ENCODE peak calls at places on chromosomes 4 and X, in ten cellular contexts. D is psoas muscle, O is heart left ventricle, T is tibial artery, C is body of pancreas, G is ovary, Q is left lung, K is pancreas, R is A549, E is stomach. M is an unnamed sample. For H3K9me3, the result is how much of the 10 kb centered on the place peaks cover.

GRCh38 chr4:102541708-102542107 is 40.5 kb downstream of the NFKB1 start:
- DNase-seq in E (no peak), T (no peak), K (no peak), O (no peak), R (peak), G (no peak), Q (no peak), D (peak), C (no peak), M (no peak)

GRCh38 chrX:56786889-56787733 is 58.1 kb downstream of the NBDY start:
- DNase-seq in R (no peak), C (no peak), G (no peak), T (no peak), O (no peak), K (no peak), D (no peak), Q (no peak), E (peak), M (no peak)

GRCh38 chr4:127881565-127881869 is 824 bp downstream of the PLK4 start:
- DNase-seq in Q (no peak), R (no peak), G (no peak), K (no peak), E (no peak), D (no peak), O (no peak), T (no peak), C (no peak), M (no peak)

GRCh38 chrX:69153060-69153730 is 12.1 kb downstream of the PJA1 start:
- DNase-seq in G (peak), E (no peak), R (no peak), K (no peak), C (peak), D (no peak), Q (no peak), T (no peak), O (no peak), M (peak)

GRCh38 chr4:6523251-6523650 is 50.8 kb upstream of the PPP2R2C start:
- DNase-seq in C (no peak), T (no peak), D (no peak), G (no peak), R (peak), O (no peak), E (no peak), Q (no peak), K (no peak), M (no peak)

GRCh38 chrX:8233091-8233490 is 62.0 kb upstream of the VCX2 start:
- DNase-seq in E (no peak), C (no peak), R (no peak), T (no peak), K (no peak), G (no peak), O (no peak), D (no peak), Q (no peak), M (no peak)

GRCh38 chr4:56215901-56216300 is 171.4 kb downstream of the AASDH start:
- DNase-seq in Q (no peak), R (peak), C (peak), E (peak), G (no peak), K (no peak), T (no peak), O (no peak), D (no peak), M (peak)

GRCh38 chrX:96763608-96764007 is 79.0 kb downstream of the DIAPH2 start:
- DNase-seq in K (no peak), O (no peak), G (no peak), R (no peak), E (no peak), Q (no peak), C (no peak), T (no peak), D (no peak), M (no peak)

GRCh38 chrX:119503484-119503861 is 35.2 kb downstream of the SLC25A5 start:
- DNase-seq in O (no peak), G (no peak), T (peak), R (no peak), E (peak), C (peak), Q (no peak), D (no peak), K (peak), M (no peak)

GRCh38 chr4:100935090-100935489 is 412.2 kb downstream of the PPP3CA start:
- DNase-seq in O (no peak), E (no peak), G (no peak), Q (no peak), D (no peak), R (peak), K (no peak), T (no peak), C (no peak), M (no peak)

GRCh38 chr4:76459291-76459723 is 24.3 kb downstream of the SHROOM3 start:
- DNase-seq in R (peak), O (no peak), Q (no peak), C (peak), D (no peak), K (no peak), E (no peak), T (no peak), G (no peak), M (no peak)

GRCh38 chrX:74467656-74468055 is 46.4 kb downstream of the SLC16A2 start:
- DNase-seq in K (no peak), C (no peak), D (no peak), Q (no peak), T (no peak), E (no peak), O (no peak), G (no peak), R (no peak), M (no peak)

GRCh38 chr4:53706422-53707032 is 115.2 kb upstream of the LNX1 start:
- DNase-seq in T (no peak), R (peak), Q (no peak), E (no peak), K (no peak), C (peak), D (no peak), O (no peak), G (no peak), M (no peak)

GRCh38 chrX:37380920-37381319 is 31.8 kb downstream of the PRRG1 start:
- DNase-seq in K (no peak), E (no peak), O (no peak), D (no peak), Q (no peak), G (no peak), R (peak), C (peak), T (no peak), M (no peak)

GRCh38 chr4:186204103-186204559 is 12.8 kb downstream of the CYP4V2 start:
- DNase-seq in Q (no peak), O (no peak), C (peak), K (no peak), E (peak), R (no peak), T (no peak), G (no peak), D (no peak), M (peak)

GRCh38 chr4:15469402-15470148 is at the start of gene CC2D2A:
- DNase-seq in Q (no peak), E (no peak), K (no peak), C (peak), G (no peak), R (peak), O (no peak), D (no peak), T (no peak), M (no peak)

GRCh38 chrX:37060999-37061398 is 52.8 kb downstream of the FAM47C start:
- DNase-seq in R (peak), Q (no peak), C (peak), K (no peak), O (no peak), T (no peak), D (no peak), E (no peak), G (no peak), M (no peak)

GRCh38 chr4:139617702-139618490 is 47.7 kb upstream of the MGST2 start:
- DNase-seq in C (no peak), D (no peak), O (no peak), T (no peak), R (peak), K (no peak), G (no peak), E (no peak), Q (no peak), M (no peak)

GRCh38 chr4:47474799-47475198 is 10.3 kb upstream of the ATP10D start:
- DNase-seq in O (no peak), R (no peak), E (no peak), T (no peak), C (no peak), K (no peak), G (no peak), Q (no peak), D (no peak), M (no peak)

GRCh38 chr4:121736735-121737351 is 28.1 kb downstream of the SMIM43 start:
- DNase-seq in O (no peak), E (no peak), T (no peak), G (peak), C (peak), D (no peak), Q (no peak), R (peak), K (no peak), M (no peak)

GRCh38 chr4:6892190-6892908 is 17.3 kb upstream of the TBC1D14 start:
- DNase-seq in O (peak), Q (peak), K (no peak), D (peak), E (peak), G (peak), T (no peak), R (peak), C (peak), M (peak)

GRCh38 chr4:63618883-63619573 is 790.2 kb downstream of the TECRL start:
- DNase-seq in T (no peak), Q (no peak), G (no peak), O (no peak), D (no peak), R (no peak), C (no peak), E (no peak), K (no peak), M (no peak)

DNA sequence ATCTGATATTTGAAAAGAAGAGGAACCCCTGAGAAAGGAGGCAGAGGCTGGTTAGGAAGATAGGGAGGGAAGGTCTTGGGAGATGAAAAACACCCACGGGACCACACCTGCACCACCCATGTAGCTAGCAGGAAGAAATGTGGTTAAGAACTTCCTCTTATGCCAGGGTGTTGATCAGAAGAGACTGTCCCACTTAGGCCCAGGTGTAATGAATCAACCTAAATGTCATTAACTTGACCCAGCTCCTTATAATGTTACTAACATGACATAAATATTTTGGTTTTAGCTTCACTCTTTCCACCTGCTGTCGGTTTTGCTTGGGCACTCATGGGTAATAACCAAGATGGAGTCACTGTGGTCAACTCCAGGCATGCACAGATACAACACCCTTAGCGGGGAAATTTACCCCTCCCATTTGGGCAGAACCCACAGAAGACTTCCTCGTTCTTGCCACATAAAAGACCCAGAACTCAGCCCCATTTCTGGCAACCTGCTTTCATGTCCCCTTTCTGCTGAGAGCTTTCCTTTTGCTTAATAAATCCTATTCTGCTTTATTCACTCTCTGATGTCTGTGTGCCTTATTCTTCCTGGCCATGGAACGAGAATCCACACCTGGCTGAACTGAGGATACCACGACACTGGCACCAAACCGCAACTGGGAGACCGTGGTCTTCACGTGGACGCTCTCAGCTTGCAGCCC is 46.8 kb downstream of the ZNF141 start:
- DNase-seq in R (no peak), E (no peak), C (no peak), Q (no peak), G (no peak), D (no peak), O (no peak), T (no peak), K (no peak), M (no peak)
- H3K9me3 ChIP-seq in R (under half), E (half or more), C (half or more), Q (half or more), G (under half), D (half or more), O (half or more), T (under half), K (under half), M (half or more)

GRCh38 chr4:112947616-112948015 is 101.8 kb upstream of the ANK2 start:
- DNase-seq in G (no peak), T (no peak), O (no peak), C (no peak), R (no peak), Q (no peak), D (no peak), K (no peak), E (no peak), M (no peak)

GRCh38 chr4:112953295-112953694 is 96.2 kb upstream of the ANK2 start:
- DNase-seq in C (no peak), T (no peak), K (no peak), D (no peak), R (no peak), O (no peak), Q (no peak), G (no peak), E (no peak), M (no peak)

GRCh38 chr4:112956458-112956857 is 93.0 kb upstream of the ANK2 start:
- DNase-seq in G (no peak), O (no peak), D (no peak), R (no peak), E (no peak), C (no peak), Q (no peak), K (no peak), T (no peak), M (no peak)

GRCh38 chr4:112952301-112952700 is 97.2 kb upstream of the ANK2 start:
- DNase-seq in O (no peak), T (no peak), R (no peak), C (no peak), G (no peak), K (no peak), Q (no peak), D (no peak), E (no peak), M (no peak)

GRCh38 chr4:112951362-112951962 is 98.0 kb upstream of the ANK2 start:
- DNase-seq in D (no peak), C (no peak), E (no peak), Q (no peak), G (no peak), R (no peak), K (no peak), O (no peak), T (no peak), M (no peak)
- TF ChIP-seq CTCF in D (peak), C (peak), E (no peak), Q (peak), G (peak), R (peak), K (peak), O (peak), T (peak), M (peak)

DNA sequence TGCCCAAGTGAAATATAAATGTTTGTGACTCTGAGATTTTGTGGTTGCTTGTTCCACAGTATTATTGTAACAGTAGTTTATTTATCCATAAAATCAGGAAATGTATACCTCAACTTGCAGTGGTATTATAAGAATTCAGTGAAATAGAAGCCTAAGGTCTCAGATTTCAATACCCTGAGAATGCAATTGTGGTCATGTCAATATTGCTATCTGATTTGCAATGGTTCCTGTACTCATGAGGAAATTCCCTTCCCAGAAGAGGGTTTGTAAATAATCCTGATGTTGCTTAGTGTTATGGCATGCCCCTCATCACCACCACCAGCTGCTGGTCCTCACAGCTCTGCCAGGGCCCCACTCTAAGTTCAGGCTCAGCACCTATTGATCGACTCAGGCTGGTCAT is 67.8 kb downstream of the SLC34A2 start:
- DNase-seq in E (peak), T (no peak), D (no peak), C (no peak), Q (no peak), G (no peak), O (no peak), R (no peak), K (no peak), M (no peak)
- H3K9me3 ChIP-seq in E (under half), T (under half), D (under half), C (under half), Q (under half), G (under half), O (under half), R (under half), K (under half), M (under half)

GRCh38 chr4:8895295-8895694 is 23.7 kb upstream of the HMX1 start:
- DNase-seq in G (no peak), E (no peak), O (no peak), Q (peak), K (no peak), C (no peak), R (no peak), T (no peak), D (no peak), M (no peak)
- TF ChIP-seq CTCF in G (no peak), E (no peak), O (no peak), Q (no peak), K (no peak), C (no peak), R (no peak), T (no peak), D (no peak), M (no peak)

GRCh38 chrX:148732743-148733142 is 232.3 kb downstream of the AFF2 start:
- DNase-seq in G (no peak), Q (no peak), C (no peak), D (no peak), E (no peak), O (no peak), T (no peak), R (no peak), K (no peak), M (no peak)
- H3K9me3 ChIP-seq in G (under half), Q (under half), C (under half), D (under half), E (under half), O (under half), T (under half), R (under half), K (under half), M (under half)

GRCh38 chr4:46270986-46271596 is 118.8 kb downstream of the GABRA2 start:
- DNase-seq in G (no peak), Q (no peak), E (no peak), O (no peak), K (no peak), T (no peak), R (peak), D (no peak), C (no peak), M (no peak)
- TF ChIP-seq CTCF in G (no peak), Q (peak), E (no peak), O (peak), K (no peak), T (no peak), R (no peak), D (peak), C (peak), M (no peak)

GRCh38 chr4:107586321-107586720 is 133.7 kb downstream of the PAPSS1 start:
- DNase-seq in T (no peak), G (no peak), R (no peak), D (no peak), Q (no peak), O (no peak), K (no peak), C (no peak), E (no peak), M (no peak)
- H3K9me3 ChIP-seq in T (under half), G (under half), R (under half), D (under half), Q (half or more), O (under half), K (under half), C (under half), E (half or more), M (under half)

GRCh38 chr4:111937368-111937767 is 207.9 kb upstream of the FAM241A start:
- DNase-seq in G (no peak), K (no peak), C (no peak), Q (no peak), O (no peak), T (no peak), R (peak), E (no peak), D (no peak), M (no peak)
- TF ChIP-seq CTCF in G (no peak), K (no peak), C (no peak), Q (no peak), O (no peak), T (no peak), R (peak), E (no peak), D (no peak), M (no peak)

GRCh38 chr4:183080372-183081115 is 18.5 kb upstream of the WWC2 start:
- DNase-seq in R (no peak), Q (no peak), C (no peak), D (no peak), G (no peak), O (no peak), K (no peak), T (no peak), E (no peak), M (no peak)
- H3K9me3 ChIP-seq in R (under half), Q (under half), C (under half), D (under half), G (under half), O (under half), K (under half), T (under half), E (under half), M (under half)

M was measured in uterus.